ENCODE peak calls at places on chromosomes 2 and 18, in ten cellular contexts. T, J, S, F, C, M, X, Z, B and K are unnamed samples.

GRCh38 chr2:45585267-45585861 is 25.7 kb downstream of the SRBD1 start:
- DNase-seq in T (peak), J (no peak), S (no peak), F (peak), C (peak), M (peak), X (no peak), Z (no peak), B (peak), K (no peak)

GRCh38 chr2:157810037-157810436 is 66.1 kb downstream of the ACVR1 start:
- DNase-seq in T (no peak), J (no peak), S (no peak), F (peak), C (no peak), M (peak), X (no peak), Z (no peak), B (no peak), K (no peak)

GRCh38 chr2:234542742-234543141 is 45.9 kb upstream of the ARL4C start:
- DNase-seq in T (no peak), J (no peak), S (no peak), F (no peak), C (no peak), M (no peak), X (no peak), Z (no peak), B (no peak), K (no peak)

GRCh38 chr2:239275037-239275685 is 125.7 kb downstream of the HDAC4 start:
- DNase-seq in T (peak), J (peak), S (peak), F (peak), C (peak), M (peak), X (no peak), Z (no peak), B (no peak), K (no peak)

GRCh38 chr2:122960727-122961641 is 1064.1 kb upstream of the CNTNAP5 start:
- DNase-seq in T (no peak), J (no peak), S (no peak), F (peak), C (peak), M (peak), X (no peak), Z (no peak), B (no peak), K (peak)

GRCh38 chr2:794554-795244 is 117.5 kb upstream of the TMEM18 start:
- DNase-seq in T (no peak), J (no peak), S (no peak), F (no peak), C (no peak), M (no peak), X (no peak), Z (no peak), B (no peak), K (no peak)

GRCh38 chr2:20186078-20186854 is 38.7 kb downstream of the SDC1 start:
- DNase-seq in T (no peak), J (no peak), S (no peak), F (no peak), C (no peak), M (peak), X (no peak), Z (no peak), B (peak), K (no peak)

GRCh38 chr2:73939419-73939818 is 12.7 kb downstream of the DGUOK start:
- DNase-seq in T (no peak), J (no peak), S (peak), F (peak), C (no peak), M (peak), X (no peak), Z (peak), B (no peak), K (no peak)

GRCh38 chr2:44273076-44273475 is 2.2 kb upstream of the SLC3A1 start:
- DNase-seq in T (no peak), J (no peak), S (no peak), F (no peak), C (no peak), M (no peak), X (no peak), Z (no peak), B (no peak), K (no peak)

GRCh38 chr2:217901400-217901799 is 101.4 kb downstream of the TNS1 start:
- DNase-seq in T (no peak), J (no peak), S (no peak), F (no peak), C (no peak), M (no peak), X (no peak), Z (no peak), B (no peak), K (no peak)

GRCh38 chr2:227785293-227785692 is 28.3 kb upstream of the CCL20 start:
- DNase-seq in T (no peak), J (no peak), S (no peak), F (no peak), C (no peak), M (no peak), X (no peak), Z (no peak), B (peak), K (no peak)

GRCh38 chr2:159287733-159288132 is 1.2 kb upstream of the WDSUB1 start:
- DNase-seq in T (no peak), J (no peak), S (no peak), F (no peak), C (no peak), M (no peak), X (no peak), Z (no peak), B (no peak), K (no peak)

GRCh38 chr2:8514748-8515389 is 167.0 kb upstream of the ID2 start:
- DNase-seq in T (no peak), J (no peak), S (no peak), F (no peak), C (no peak), M (no peak), X (no peak), Z (no peak), B (no peak), K (no peak)

GRCh38 chr2:193867454-193867853 is 1672.7 kb upstream of the TMEFF2 start:
- DNase-seq in T (no peak), J (no peak), S (no peak), F (no peak), C (no peak), M (no peak), X (no peak), Z (no peak), B (no peak), K (no peak)

GRCh38 chr2:180655393-180655792 is 325.0 kb upstream of the UBE2E3 start:
- DNase-seq in T (no peak), J (no peak), S (no peak), F (no peak), C (no peak), M (peak), X (no peak), Z (no peak), B (no peak), K (no peak)

GRCh38 chr2:7868836-7869235 is 813.0 kb upstream of the ID2 start:
- DNase-seq in T (no peak), J (no peak), S (no peak), F (no peak), C (no peak), M (no peak), X (no peak), Z (no peak), B (no peak), K (no peak)

GRCh38 chr2:138012082-138012481 is 47.8 kb downstream of the HNMT start:
- DNase-seq in T (no peak), J (no peak), S (no peak), F (no peak), C (no peak), M (no peak), X (no peak), Z (no peak), B (no peak), K (no peak)

GRCh38 chr2:28735511-28735910 is 16.1 kb upstream of the PPP1CB start:
- DNase-seq in T (no peak), J (no peak), S (no peak), F (no peak), C (no peak), M (no peak), X (no peak), Z (no peak), B (no peak), K (peak)

GRCh38 chr2:211737282-211737681 is 801.3 kb downstream of the ERBB4 start:
- DNase-seq in T (no peak), J (no peak), S (no peak), F (peak), C (no peak), M (no peak), X (no peak), Z (no peak), B (no peak), K (no peak)

GRCh38 chr18:6732952-6733351 is 3.4 kb downstream of the ARHGAP28 start:
- DNase-seq in T (no peak), J (no peak), S (no peak), F (no peak), C (no peak), M (no peak), X (no peak), Z (no peak), B (no peak), K (no peak)
- TF ChIP-seq CTCF in T (no peak), J (no peak), S (peak), F (peak), C (peak), M (peak), X (no peak), Z (no peak), B (peak), K (peak)

GRCh38 chr18:67514465-67514864 is 2.1 kb downstream of the DSEL start:
- DNase-seq in T (no peak), J (no peak), S (no peak), F (no peak), C (no peak), M (no peak), X (no peak), Z (no peak), B (no peak), K (no peak)
- H3K4me3 ChIP-seq in T (no peak), J (peak), S (no peak), F (peak), C (no peak), M (peak), X (no peak), Z (no peak), B (no peak), K (peak)

GRCh38 chr2:36322108-36322507 is 33.5 kb upstream of the CRIM1 start:
- DNase-seq in T (peak), J (no peak), S (no peak), F (peak), C (no peak), M (peak), X (peak), Z (no peak), B (peak), K (peak)
- TF ChIP-seq CTCF in T (peak), J (no peak), S (peak), F (peak), C (peak), M (peak), X (peak), Z (no peak), B (peak), K (peak)

GRCh38 chr2:102841107-102841840 is 79.4 kb downstream of the TMEM182 start:
- DNase-seq in T (peak), J (no peak), S (peak), F (peak), C (peak), M (peak), X (peak), Z (peak), B (peak), K (peak)
- H3K4me3 ChIP-seq in T (no peak), J (no peak), S (no peak), F (no peak), C (no peak), M (no peak), X (no peak), Z (no peak), B (no peak), K (no peak)

DNA sequence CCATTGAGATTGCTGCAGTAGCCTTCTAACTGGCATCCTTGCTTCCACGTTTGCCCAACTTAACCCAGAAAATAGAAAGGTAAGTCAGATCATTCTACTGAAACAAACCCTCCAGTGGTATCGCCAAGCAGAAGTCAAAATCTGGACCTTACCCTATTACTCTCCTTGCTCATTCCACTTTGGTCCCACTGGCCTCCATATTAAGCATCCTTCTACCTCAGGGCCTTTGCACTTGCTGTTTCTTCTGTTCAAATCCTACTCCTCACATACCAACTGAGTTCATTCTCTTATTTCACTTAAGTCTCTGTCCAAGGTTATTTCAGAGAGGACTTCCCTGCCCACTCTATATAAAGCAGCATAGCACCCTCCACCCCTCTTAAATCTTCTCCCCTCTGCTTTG is 84.5 kb downstream of the SPRED2 start:
- DNase-seq in T (no peak), J (no peak), S (no peak), F (no peak), C (no peak), M (no peak), X (no peak), Z (no peak), B (no peak), K (no peak)
- TF ChIP-seq CTCF in T (no peak), J (no peak), S (no peak), F (no peak), C (no peak), M (no peak), X (no peak), Z (no peak), B (no peak), K (no peak)

GRCh38 chr18:59269563-59270214 is 3.6 kb downstream of the RAX start:
- DNase-seq in T (no peak), J (no peak), S (no peak), F (no peak), C (no peak), M (no peak), X (no peak), Z (no peak), B (no peak), K (no peak)
- H3K4me3 ChIP-seq in T (peak), J (peak), S (no peak), F (no peak), C (no peak), M (no peak), X (no peak), Z (peak), B (peak), K (no peak)

DNA sequence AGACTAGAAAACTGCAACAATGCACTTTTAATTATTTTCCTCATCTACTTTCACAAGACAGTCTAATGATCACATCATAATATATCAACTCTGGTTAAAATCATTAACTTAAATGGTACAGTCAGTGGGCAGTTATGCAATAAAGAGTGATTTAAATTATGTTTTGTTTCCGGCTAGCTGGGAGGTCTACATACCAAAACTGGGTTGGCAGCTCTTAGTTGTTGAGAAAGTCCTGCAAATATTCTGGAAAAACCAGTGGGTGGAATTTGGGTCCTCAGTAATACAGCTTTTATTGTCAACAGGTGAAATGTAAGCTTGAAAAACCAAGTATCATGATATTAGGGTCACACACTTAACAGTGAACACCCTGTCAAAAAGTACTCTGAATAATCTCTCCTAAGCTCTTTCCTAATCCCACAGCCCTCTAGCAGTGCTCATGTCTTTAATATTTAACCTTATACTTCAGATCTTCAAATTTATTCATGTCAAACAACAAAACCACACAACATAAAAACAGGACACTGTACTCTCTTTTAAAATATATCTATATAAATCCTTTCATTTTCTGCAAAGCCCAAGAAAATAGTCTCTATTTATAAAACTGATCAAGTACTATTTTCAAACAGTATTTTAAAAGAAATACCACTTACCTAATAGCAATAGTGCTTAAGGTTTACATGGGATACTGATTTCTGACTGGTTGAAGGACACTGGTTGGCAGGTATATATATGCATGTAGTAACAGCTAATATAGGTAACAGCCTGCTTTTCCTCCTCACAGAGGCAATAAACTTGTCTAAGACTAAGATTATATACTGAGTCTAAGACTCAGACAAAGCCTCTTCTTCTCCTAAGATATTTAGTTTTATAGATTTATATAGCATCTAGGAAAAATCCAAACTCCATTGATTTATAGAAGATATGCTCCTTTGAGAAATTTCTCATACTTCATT is 103.8 kb downstream of the GAREM1 start:
- DNase-seq in T (no peak), J (no peak), S (no peak), F (peak), C (no peak), M (peak), X (no peak), Z (no peak), B (no peak), K (no peak)
- TF ChIP-seq CTCF in T (no peak), J (no peak), S (no peak), F (no peak), C (no peak), M (no peak), X (no peak), Z (no peak), B (no peak), K (no peak)

DNA sequence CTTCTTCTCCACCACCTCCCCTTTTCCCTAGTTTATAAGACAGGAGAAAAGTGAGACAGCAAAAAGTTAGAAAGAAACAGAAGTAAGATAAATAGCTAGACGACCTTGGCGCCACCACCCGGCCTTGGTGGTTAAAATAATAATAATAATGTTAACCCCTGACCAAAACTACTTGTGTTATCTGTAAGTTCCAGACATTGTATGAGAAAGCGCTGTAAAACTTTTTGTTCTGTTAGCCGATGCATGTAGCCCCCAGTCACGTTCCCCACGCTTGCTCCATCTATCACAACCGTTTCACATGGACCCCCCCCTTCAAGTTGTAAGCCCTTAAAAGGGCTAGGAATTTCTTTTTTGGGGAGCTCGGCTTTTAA is 1.5 kb upstream of the BUB1 start:
- DNase-seq in T (no peak), J (no peak), S (no peak), F (peak), C (no peak), M (no peak), X (no peak), Z (no peak), B (no peak), K (no peak)
- H3K4me3 ChIP-seq in T (peak), J (peak), S (no peak), F (peak), C (peak), M (no peak), X (no peak), Z (peak), B (no peak), K (no peak)

GRCh38 chr2:143581989-143582719 is 452.9 kb downstream of the ARHGAP15 start:
- DNase-seq in T (no peak), J (no peak), S (no peak), F (no peak), C (no peak), M (peak), X (peak), Z (no peak), B (peak), K (no peak)
- TF ChIP-seq CTCF in T (no peak), J (no peak), S (peak), F (peak), C (peak), M (peak), X (peak), Z (no peak), B (peak), K (peak)